ENCODE peak calls at places on chromosomes 12 and 14, in nine cellular contexts. X is sigmoid colon; B is HCT116; E is esophagus squamous epithelium; O is ovary; D is AG04450; C is CD8-positive, alpha-beta T cell; F is heart right ventricle; H is astrocyte of the cerebellum. J is an unnamed sample.

GRCh38 chr14:54803396-54803795 is 99.2 kb downstream of the GCH1 start:
- DNase-seq in X (no peak), B (no peak), E (no peak), O (no peak), D (no peak), C (no peak), F (no peak), H (no peak), J (no peak)

GRCh38 chr12:12779529-12779928 is 5.9 kb upstream of the APOLD1 start:
- DNase-seq in X (no peak), B (no peak), E (no peak), O (no peak), D (peak), C (no peak), F (no peak), H (peak), J (peak)

GRCh38 chr12:4539167-4539870 is 629 bp downstream of the RAD51AP1 start:
- DNase-seq in X (no peak), B (no peak), E (no peak), O (no peak), D (no peak), C (no peak), F (no peak), H (no peak), J (no peak)

GRCh38 chr12:109469516-109469915 is 7.6 kb downstream of the KCTD10 start:
- DNase-seq in X (no peak), B (no peak), E (no peak), O (no peak), D (no peak), C (no peak), F (no peak), H (no peak), J (no peak)

GRCh38 chr14:72608391-72609204 is 285.3 kb downstream of the DPF3 start:
- DNase-seq in X (no peak), B (peak), E (no peak), O (no peak), D (peak), C (no peak), F (no peak), H (peak), J (no peak)

GRCh38 chr14:72822946-72823611 is 70.8 kb downstream of the DPF3 start:
- DNase-seq in X (no peak), B (no peak), E (no peak), O (no peak), D (no peak), C (no peak), F (peak), H (no peak), J (no peak)

GRCh38 chr12:113932411-113933196 is 33.5 kb downstream of the RBM19 start:
- DNase-seq in X (no peak), B (no peak), E (no peak), O (peak), D (no peak), C (no peak), F (peak), H (peak), J (no peak)

GRCh38 chr14:75390183-75390582 is 37.6 kb upstream of the JDP2 start:
- DNase-seq in X (no peak), B (no peak), E (no peak), O (no peak), D (no peak), C (no peak), F (no peak), H (no peak), J (no peak)

GRCh38 chr14:92688434-92689375 is 59.7 kb downstream of the LGMN start:
- DNase-seq in X (peak), B (no peak), E (no peak), O (peak), D (no peak), C (no peak), F (no peak), H (no peak), J (no peak)

GRCh38 chr12:15550778-15551177 is 228.5 kb downstream of the PTPRO start:
- DNase-seq in X (no peak), B (no peak), E (no peak), O (no peak), D (no peak), C (no peak), F (no peak), H (no peak), J (no peak)

GRCh38 chr14:101404426-101405170 is 156.7 kb upstream of the DIO3 start:
- DNase-seq in X (no peak), B (no peak), E (no peak), O (no peak), D (no peak), C (no peak), F (no peak), H (no peak), J (no peak)

GRCh38 chr14:101405931-101406330 is 155.4 kb upstream of the DIO3 start:
- DNase-seq in X (no peak), B (no peak), E (no peak), O (no peak), D (no peak), C (no peak), F (no peak), H (no peak), J (no peak)

GRCh38 chr14:101406921-101407320 is 154.4 kb upstream of the DIO3 start:
- DNase-seq in X (no peak), B (no peak), E (no peak), O (no peak), D (no peak), C (no peak), F (no peak), H (no peak), J (no peak)

GRCh38 chr14:101407328-101407727 is 154.0 kb upstream of the DIO3 start:
- DNase-seq in X (no peak), B (no peak), E (no peak), O (no peak), D (no peak), C (no peak), F (no peak), H (no peak), J (no peak)

GRCh38 chr14:101405171-101405883 is 156.0 kb upstream of the DIO3 start:
- DNase-seq in X (no peak), B (no peak), E (no peak), O (peak), D (no peak), C (no peak), F (no peak), H (no peak), J (peak)
- H3K4me3 ChIP-seq in X (no peak), B (no peak), E (no peak), O (no peak), D (no peak), C (no peak), F (no peak), H (no peak), J (no peak)

GRCh38 chr12:28645436-28645835 is 455.2 kb downstream of the CCDC91 start:
- DNase-seq in X (no peak), B (no peak), E (no peak), O (no peak), D (no peak), C (no peak), F (no peak), H (no peak), J (no peak)
- H3K4me3 ChIP-seq in X (no peak), B (no peak), E (no peak), O (no peak), D (no peak), C (no peak), F (no peak), H (no peak), J (no peak)

DNA sequence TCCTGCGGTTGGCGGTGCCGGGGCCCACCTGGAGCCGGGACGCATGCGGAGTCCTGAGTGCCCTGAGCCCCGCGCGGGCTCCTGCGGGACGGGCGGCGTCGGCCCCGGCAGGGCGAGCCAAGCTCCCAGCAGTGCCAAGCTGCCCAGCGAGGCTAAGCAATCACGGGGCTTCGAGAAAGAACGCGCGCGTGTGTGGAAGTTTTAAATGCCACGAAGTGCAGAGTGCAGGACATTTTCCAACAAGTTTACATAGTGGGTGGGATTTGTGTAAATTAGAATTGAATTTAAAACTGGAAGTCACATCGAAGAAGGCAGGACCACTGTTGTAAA is 558 bp upstream of the CPM start:
- DNase-seq in X (no peak), B (no peak), E (no peak), O (no peak), D (no peak), C (no peak), F (no peak), H (no peak), J (no peak)
- H3K4me3 ChIP-seq in X (peak), B (no peak), E (peak), O (peak), D (peak), C (peak), F (peak), H (peak), J (no peak)

DNA sequence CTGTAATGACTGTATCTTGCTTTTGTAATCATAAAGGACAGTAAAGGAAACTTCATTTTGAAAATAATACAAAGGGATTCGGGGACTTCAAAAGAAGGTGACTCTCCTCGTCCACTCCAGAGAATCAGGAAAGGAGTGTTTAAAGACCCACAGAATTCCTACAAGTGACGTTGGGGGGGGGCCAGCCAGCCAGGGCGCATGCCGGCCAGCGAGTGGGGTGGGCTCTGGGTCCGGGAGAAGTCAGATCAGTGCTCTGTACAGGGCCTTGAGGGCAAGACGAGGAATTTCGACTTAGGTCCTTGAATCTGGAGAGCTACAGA is 1.0 kb upstream of the CD9 start:
- DNase-seq in X (no peak), B (no peak), E (no peak), O (no peak), D (no peak), C (no peak), F (no peak), H (no peak), J (no peak)
- H3K4me3 ChIP-seq in X (peak), B (peak), E (peak), O (peak), D (no peak), C (no peak), F (peak), H (peak), J (no peak)

GRCh38 chr14:35532783-35533356 is 1.1 kb upstream of the INSM2 start:
- DNase-seq in X (no peak), B (no peak), E (no peak), O (no peak), D (no peak), C (no peak), F (no peak), H (no peak), J (no peak)
- H3K4me3 ChIP-seq in X (peak), B (peak), E (peak), O (no peak), D (peak), C (peak), F (peak), H (peak), J (peak)

GRCh38 chr12:89347325-89347829 is 4.9 kb downstream of the DUSP6 start:
- DNase-seq in X (no peak), B (no peak), E (no peak), O (no peak), D (no peak), C (no peak), F (no peak), H (no peak), J (no peak)

GRCh38 chr12:89346741-89347324 is 5.5 kb downstream of the DUSP6 start:
- DNase-seq in X (peak), B (peak), E (no peak), O (no peak), D (no peak), C (no peak), F (no peak), H (no peak), J (no peak)

GRCh38 chr12:89345376-89345775 is 6.9 kb downstream of the DUSP6 start:
- DNase-seq in X (no peak), B (no peak), E (no peak), O (no peak), D (no peak), C (no peak), F (no peak), H (no peak), J (no peak)

GRCh38 chr12:89344862-89345202 is 7.5 kb downstream of the DUSP6 start:
- DNase-seq in X (no peak), B (no peak), E (no peak), O (no peak), D (no peak), C (no peak), F (no peak), H (no peak), J (no peak)

DNA sequence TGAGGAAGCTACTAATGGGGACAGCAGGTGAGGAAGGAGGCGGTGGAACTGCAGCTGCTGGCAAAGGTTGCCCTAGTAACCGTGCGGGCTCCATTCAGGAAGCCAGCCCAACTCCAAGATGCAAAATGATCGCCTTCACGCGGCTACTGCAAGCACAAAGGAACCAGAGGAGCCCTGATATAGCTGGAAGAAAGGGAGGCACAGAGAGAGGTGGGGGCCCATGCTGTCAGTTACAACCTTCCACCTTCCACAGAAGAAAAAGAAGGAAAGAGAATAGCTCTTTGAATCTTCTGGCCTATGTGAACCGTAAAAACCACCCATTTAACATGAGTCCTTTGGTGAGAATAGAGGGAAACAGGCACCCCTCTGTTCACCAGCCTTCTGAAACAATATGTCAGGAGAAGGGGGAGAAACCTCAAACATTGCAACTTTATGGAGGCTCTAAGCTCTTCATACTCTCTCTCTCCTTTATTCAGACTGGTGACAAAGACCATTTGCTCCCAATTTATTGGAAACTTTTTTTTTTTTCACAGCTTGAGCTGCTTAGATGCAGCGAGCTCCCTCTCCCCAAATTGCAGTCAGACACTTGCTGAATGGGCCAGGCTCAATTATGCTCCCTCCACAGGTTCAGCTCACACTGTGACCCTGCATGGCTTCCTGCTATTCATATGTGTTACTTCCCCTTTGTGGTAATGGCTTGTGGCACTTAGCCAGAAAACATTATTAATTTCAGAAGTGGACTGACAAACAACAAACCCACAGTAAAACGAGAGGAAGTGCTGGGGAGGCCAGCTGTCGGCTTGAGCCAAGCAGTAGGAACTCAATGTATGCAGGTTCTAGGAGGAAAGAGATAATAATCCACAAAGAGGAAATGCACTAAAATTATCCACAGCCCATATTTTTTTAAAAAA is 6.2 kb downstream of the DUSP6 start:
- DNase-seq in X (peak), B (peak), E (peak), O (no peak), D (no peak), C (peak), F (peak), H (no peak), J (peak)
- H3K4me3 ChIP-seq in X (peak), B (no peak), E (no peak), O (no peak), D (no peak), C (no peak), F (peak), H (no peak), J (no peak)

GRCh38 chr12:77830952-77831351 is 258 bp downstream of the NAV3 start:
- DNase-seq in X (no peak), B (no peak), E (no peak), O (no peak), D (no peak), C (no peak), F (no peak), H (no peak), J (no peak)
- H3K4me3 ChIP-seq in X (peak), B (no peak), E (no peak), O (peak), D (no peak), C (no peak), F (peak), H (no peak), J (no peak)

J was measured in LNCaP clone FGC.